ENCODE peak calls at places on chromosomes 13 and 19, in ten cellular contexts. One of them, this sample, is unnamed.

GRCh38 chr19:55014714-55015113 is 23.4 kb downstream of the GP6 start:
- DNase-seq in upper lobe of right lung: no peak
- DNase-seq in PC-3: peak
- DNase-seq in tibial nerve: no peak
- DNase-seq in CD4-positive, alpha-beta T cell: no peak
- DNase-seq in neural progenitor cell: no peak
- DNase-seq in stomach: no peak
- DNase-seq in cardiac muscle cell: no peak
- DNase-seq in hepatocyte: no peak
- DNase-seq in breast epithelium: no peak
- DNase-seq in this sample: no peak

GRCh38 chr19:41219924-41220567 is 1.0 kb downstream of the AXL start:
- DNase-seq in stomach: no peak
- DNase-seq in PC-3: peak
- DNase-seq in neural progenitor cell: peak
- DNase-seq in tibial nerve: peak
- DNase-seq in cardiac muscle cell: peak
- DNase-seq in upper lobe of right lung: peak
- DNase-seq in hepatocyte: peak
- DNase-seq in CD4-positive, alpha-beta T cell: no peak
- DNase-seq in breast epithelium: no peak
- DNase-seq in this sample: no peak

GRCh38 chr13:93227280-93227905 is 786 bp downstream of the GPC6 start:
- DNase-seq in tibial nerve: peak
- DNase-seq in cardiac muscle cell: peak
- DNase-seq in stomach: no peak
- DNase-seq in hepatocyte: peak
- DNase-seq in PC-3: peak
- DNase-seq in neural progenitor cell: peak
- DNase-seq in breast epithelium: no peak
- DNase-seq in upper lobe of right lung: no peak
- DNase-seq in CD4-positive, alpha-beta T cell: no peak
- DNase-seq in this sample: no peak

GRCh38 chr13:49749852-49750251 is 42.6 kb downstream of the KPNA3 start:
- DNase-seq in tibial nerve: no peak
- DNase-seq in PC-3: no peak
- DNase-seq in upper lobe of right lung: no peak
- DNase-seq in hepatocyte: no peak
- DNase-seq in cardiac muscle cell: no peak
- DNase-seq in stomach: no peak
- DNase-seq in breast epithelium: no peak
- DNase-seq in CD4-positive, alpha-beta T cell: no peak
- DNase-seq in neural progenitor cell: no peak
- DNase-seq in this sample: no peak

GRCh38 chr19:31356587-31357314 is 7.5 kb upstream of the TSHZ3 start:
- DNase-seq in upper lobe of right lung: peak
- DNase-seq in neural progenitor cell: peak
- DNase-seq in tibial nerve: no peak
- DNase-seq in breast epithelium: no peak
- DNase-seq in PC-3: no peak
- DNase-seq in stomach: no peak
- DNase-seq in cardiac muscle cell: peak
- DNase-seq in CD4-positive, alpha-beta T cell: peak
- DNase-seq in hepatocyte: no peak
- DNase-seq in this sample: no peak

GRCh38 chr13:97944396-97945029 is 9.0 kb upstream of the IPO5 start:
- DNase-seq in neural progenitor cell: no peak
- DNase-seq in hepatocyte: no peak
- DNase-seq in PC-3: peak
- DNase-seq in cardiac muscle cell: no peak
- DNase-seq in stomach: no peak
- DNase-seq in upper lobe of right lung: no peak
- DNase-seq in tibial nerve: no peak
- DNase-seq in breast epithelium: no peak
- DNase-seq in CD4-positive, alpha-beta T cell: no peak
- DNase-seq in this sample: peak

GRCh38 chr13:83879431-83880171 is 2.7 kb downstream of the SLITRK1 start:
- DNase-seq in breast epithelium: no peak
- DNase-seq in CD4-positive, alpha-beta T cell: no peak
- DNase-seq in PC-3: no peak
- DNase-seq in stomach: no peak
- DNase-seq in upper lobe of right lung: no peak
- DNase-seq in hepatocyte: peak
- DNase-seq in neural progenitor cell: peak
- DNase-seq in tibial nerve: no peak
- DNase-seq in cardiac muscle cell: no peak
- DNase-seq in this sample: no peak

GRCh38 chr13:25249001-25249543 is 38.2 kb downstream of the MTMR6 start:
- DNase-seq in hepatocyte: peak
- DNase-seq in cardiac muscle cell: peak
- DNase-seq in upper lobe of right lung: no peak
- DNase-seq in breast epithelium: no peak
- DNase-seq in stomach: no peak
- DNase-seq in neural progenitor cell: peak
- DNase-seq in PC-3: peak
- DNase-seq in CD4-positive, alpha-beta T cell: no peak
- DNase-seq in tibial nerve: no peak
- DNase-seq in this sample: no peak

GRCh38 chr13:112842343-112842856 is 126.6 kb upstream of the MCF2L start:
- DNase-seq in tibial nerve: peak
- DNase-seq in CD4-positive, alpha-beta T cell: no peak
- DNase-seq in neural progenitor cell: peak
- DNase-seq in hepatocyte: no peak
- DNase-seq in cardiac muscle cell: no peak
- DNase-seq in upper lobe of right lung: no peak
- DNase-seq in breast epithelium: no peak
- DNase-seq in stomach: no peak
- DNase-seq in PC-3: no peak
- DNase-seq in this sample: no peak

GRCh38 chr13:101527130-101527529 is 74.7 kb downstream of the ITGBL1 start:
- DNase-seq in cardiac muscle cell: no peak
- DNase-seq in neural progenitor cell: no peak
- DNase-seq in breast epithelium: no peak
- DNase-seq in CD4-positive, alpha-beta T cell: no peak
- DNase-seq in PC-3: peak
- DNase-seq in stomach: no peak
- DNase-seq in hepatocyte: no peak
- DNase-seq in upper lobe of right lung: no peak
- DNase-seq in tibial nerve: no peak
- DNase-seq in this sample: no peak

GRCh38 chr19:44903216-44903601 is 2.4 kb upstream of the APOE start:
- DNase-seq in PC-3: no peak
- DNase-seq in CD4-positive, alpha-beta T cell: no peak
- DNase-seq in hepatocyte: peak
- DNase-seq in tibial nerve: no peak
- DNase-seq in upper lobe of right lung: no peak
- DNase-seq in cardiac muscle cell: no peak
- DNase-seq in neural progenitor cell: no peak
- DNase-seq in breast epithelium: no peak
- DNase-seq in stomach: no peak
- DNase-seq in this sample: no peak

GRCh38 chr19:16640951-16641350 is 12.9 kb upstream of the MED26 start:
- DNase-seq in PC-3: no peak
- DNase-seq in cardiac muscle cell: no peak
- DNase-seq in tibial nerve: no peak
- DNase-seq in upper lobe of right lung: no peak
- DNase-seq in breast epithelium: no peak
- DNase-seq in neural progenitor cell: no peak
- DNase-seq in CD4-positive, alpha-beta T cell: no peak
- DNase-seq in hepatocyte: no peak
- DNase-seq in stomach: no peak
- DNase-seq in this sample: no peak

GRCh38 chr19:4144666-4145261 is 8.7 kb upstream of the CREB3L3 start:
- DNase-seq in breast epithelium: no peak
- DNase-seq in hepatocyte: peak
- DNase-seq in CD4-positive, alpha-beta T cell: no peak
- DNase-seq in cardiac muscle cell: no peak
- DNase-seq in stomach: peak
- DNase-seq in upper lobe of right lung: no peak
- DNase-seq in PC-3: peak
- DNase-seq in neural progenitor cell: no peak
- DNase-seq in tibial nerve: no peak
- DNase-seq in this sample: peak

GRCh38 chr13:93248627-93249047 is 22.0 kb downstream of the GPC6 start:
- DNase-seq in CD4-positive, alpha-beta T cell: no peak
- DNase-seq in tibial nerve: no peak
- DNase-seq in stomach: peak
- DNase-seq in hepatocyte: peak
- DNase-seq in neural progenitor cell: peak
- DNase-seq in breast epithelium: no peak
- DNase-seq in upper lobe of right lung: peak
- DNase-seq in PC-3: peak
- DNase-seq in cardiac muscle cell: peak
- DNase-seq in this sample: no peak

GRCh38 chr19:472005-472858 is 11.4 kb upstream of the SHC2 start:
- DNase-seq in PC-3: no peak
- DNase-seq in tibial nerve: no peak
- DNase-seq in hepatocyte: no peak
- DNase-seq in breast epithelium: no peak
- DNase-seq in CD4-positive, alpha-beta T cell: no peak
- DNase-seq in neural progenitor cell: no peak
- DNase-seq in cardiac muscle cell: no peak
- DNase-seq in stomach: no peak
- DNase-seq in upper lobe of right lung: no peak
- DNase-seq in this sample: no peak

GRCh38 chr13:114010401-114011101 is 36.7 kb upstream of the C13orf46 start:
- DNase-seq in PC-3: no peak
- DNase-seq in breast epithelium: no peak
- DNase-seq in upper lobe of right lung: no peak
- DNase-seq in CD4-positive, alpha-beta T cell: no peak
- DNase-seq in hepatocyte: no peak
- DNase-seq in neural progenitor cell: no peak
- DNase-seq in stomach: no peak
- DNase-seq in cardiac muscle cell: no peak
- DNase-seq in tibial nerve: no peak
- DNase-seq in this sample: no peak
- TF ChIP-seq CTCF in PC-3: no peak
- TF ChIP-seq CTCF in breast epithelium: no peak
- TF ChIP-seq CTCF in upper lobe of right lung: no peak
- TF ChIP-seq CTCF in CD4-positive, alpha-beta T cell: no peak
- TF ChIP-seq CTCF in hepatocyte: no peak
- TF ChIP-seq CTCF in neural progenitor cell: no peak
- TF ChIP-seq CTCF in stomach: no peak
- TF ChIP-seq CTCF in cardiac muscle cell: no peak
- TF ChIP-seq CTCF in tibial nerve: no peak
- TF ChIP-seq CTCF in this sample: no peak

GRCh38 chr13:20719783-20720182 is 16.3 kb downstream of the IL17D start:
- DNase-seq in hepatocyte: no peak
- DNase-seq in upper lobe of right lung: no peak
- DNase-seq in PC-3: no peak
- DNase-seq in CD4-positive, alpha-beta T cell: no peak
- DNase-seq in breast epithelium: no peak
- DNase-seq in neural progenitor cell: no peak
- DNase-seq in cardiac muscle cell: no peak
- DNase-seq in stomach: no peak
- DNase-seq in tibial nerve: no peak
- DNase-seq in this sample: no peak

GRCh38 chr13:20721454-20722357 is 18.2 kb downstream of the IL17D start:
- DNase-seq in CD4-positive, alpha-beta T cell: no peak
- DNase-seq in hepatocyte: peak
- DNase-seq in tibial nerve: no peak
- DNase-seq in neural progenitor cell: peak
- DNase-seq in breast epithelium: no peak
- DNase-seq in upper lobe of right lung: peak
- DNase-seq in stomach: peak
- DNase-seq in cardiac muscle cell: peak
- DNase-seq in PC-3: peak
- DNase-seq in this sample: peak

GRCh38 chr13:20720499-20720898 is 17.0 kb downstream of the IL17D start:
- DNase-seq in upper lobe of right lung: no peak
- DNase-seq in stomach: no peak
- DNase-seq in tibial nerve: no peak
- DNase-seq in CD4-positive, alpha-beta T cell: no peak
- DNase-seq in cardiac muscle cell: no peak
- DNase-seq in hepatocyte: no peak
- DNase-seq in breast epithelium: no peak
- DNase-seq in neural progenitor cell: no peak
- DNase-seq in PC-3: no peak
- DNase-seq in this sample: no peak

GRCh38 chr13:20718958-20719566 is 15.6 kb downstream of the IL17D start:
- DNase-seq in neural progenitor cell: no peak
- DNase-seq in breast epithelium: no peak
- DNase-seq in hepatocyte: no peak
- DNase-seq in upper lobe of right lung: no peak
- DNase-seq in PC-3: no peak
- DNase-seq in tibial nerve: no peak
- DNase-seq in stomach: no peak
- DNase-seq in cardiac muscle cell: no peak
- DNase-seq in CD4-positive, alpha-beta T cell: no peak
- DNase-seq in this sample: no peak

GRCh38 chr13:20721058-20721453 is 17.6 kb downstream of the IL17D start:
- DNase-seq in breast epithelium: no peak
- DNase-seq in PC-3: no peak
- DNase-seq in stomach: no peak
- DNase-seq in cardiac muscle cell: no peak
- DNase-seq in CD4-positive, alpha-beta T cell: no peak
- DNase-seq in upper lobe of right lung: no peak
- DNase-seq in neural progenitor cell: no peak
- DNase-seq in hepatocyte: no peak
- DNase-seq in tibial nerve: no peak
- DNase-seq in this sample: no peak
- H3K27ac ChIP-seq in breast epithelium: no peak
- H3K27ac ChIP-seq in PC-3: no peak
- H3K27ac ChIP-seq in stomach: no peak
- H3K27ac ChIP-seq in cardiac muscle cell: no peak
- H3K27ac ChIP-seq in CD4-positive, alpha-beta T cell: no peak
- H3K27ac ChIP-seq in upper lobe of right lung: no peak
- H3K27ac ChIP-seq in neural progenitor cell: no peak
- H3K27ac ChIP-seq in hepatocyte: no peak
- H3K27ac ChIP-seq in tibial nerve: no peak
- H3K27ac ChIP-seq in this sample: no peak

GRCh38 chr19:2253106-2254051 is 2.8 kb downstream of the JSRP1 start:
- DNase-seq in stomach: no peak
- DNase-seq in hepatocyte: no peak
- DNase-seq in breast epithelium: no peak
- DNase-seq in PC-3: no peak
- DNase-seq in CD4-positive, alpha-beta T cell: peak
- DNase-seq in tibial nerve: no peak
- DNase-seq in neural progenitor cell: peak
- DNase-seq in upper lobe of right lung: no peak
- DNase-seq in cardiac muscle cell: peak
- DNase-seq in this sample: no peak
- TF ChIP-seq CTCF in stomach: no peak
- TF ChIP-seq CTCF in hepatocyte: peak
- TF ChIP-seq CTCF in breast epithelium: no peak
- TF ChIP-seq CTCF in PC-3: peak
- TF ChIP-seq CTCF in CD4-positive, alpha-beta T cell: peak
- TF ChIP-seq CTCF in tibial nerve: no peak
- TF ChIP-seq CTCF in neural progenitor cell: peak
- TF ChIP-seq CTCF in upper lobe of right lung: no peak
- TF ChIP-seq CTCF in cardiac muscle cell: peak
- TF ChIP-seq CTCF in this sample: no peak

DNA sequence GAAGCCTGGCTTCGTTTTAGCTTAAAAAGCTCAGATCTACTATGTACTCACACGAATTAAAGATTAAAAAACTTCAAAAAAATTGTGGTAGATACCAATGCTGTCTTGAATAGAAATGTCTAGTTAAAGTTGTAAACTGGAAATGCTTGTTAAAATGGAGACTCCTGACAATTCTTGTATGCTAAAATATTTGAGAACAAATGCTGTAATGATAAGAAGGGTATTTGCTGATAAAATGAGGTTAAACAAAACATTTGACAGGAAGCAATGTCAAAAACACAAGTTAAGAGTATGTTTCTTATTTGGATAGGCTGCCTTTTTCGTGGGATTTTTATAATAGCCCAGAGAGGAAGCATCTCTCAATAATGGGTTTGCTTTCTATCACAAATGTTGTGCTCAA is 48.0 kb upstream of the POSTN start:
- DNase-seq in upper lobe of right lung: no peak
- DNase-seq in neural progenitor cell: no peak
- DNase-seq in PC-3: no peak
- DNase-seq in breast epithelium: no peak
- DNase-seq in cardiac muscle cell: no peak
- DNase-seq in tibial nerve: no peak
- DNase-seq in CD4-positive, alpha-beta T cell: no peak
- DNase-seq in hepatocyte: no peak
- DNase-seq in stomach: no peak
- DNase-seq in this sample: no peak
- H3K27ac ChIP-seq in upper lobe of right lung: no peak
- H3K27ac ChIP-seq in neural progenitor cell: peak
- H3K27ac ChIP-seq in PC-3: no peak
- H3K27ac ChIP-seq in breast epithelium: no peak
- H3K27ac ChIP-seq in cardiac muscle cell: peak
- H3K27ac ChIP-seq in tibial nerve: no peak
- H3K27ac ChIP-seq in CD4-positive, alpha-beta T cell: no peak
- H3K27ac ChIP-seq in hepatocyte: no peak
- H3K27ac ChIP-seq in stomach: no peak
- H3K27ac ChIP-seq in this sample: no peak

This sample was measured in RWPE1.